ENCODE peak calls at places on chromosome 6, in four cellular contexts. V, B, T and Z are unnamed samples.

GRCh38 chr6:148761532-148761951 is 14.7 kb downstream of the UST start:
- DNase-seq in B (peak), T (no peak), V (no peak), Z (no peak)

GRCh38 chr6:56729719-56730118 is 87.0 kb upstream of the DST start:
- DNase-seq in B (no peak), V (no peak), T (no peak), Z (no peak)

GRCh38 chr6:25993038-25993684 is 30.6 kb downstream of the TRIM38 start:
- DNase-seq in V (no peak), B (no peak), T (no peak), Z (no peak)

GRCh38 chr6:159728552-159728951 is 1.2 kb downstream of the WTAP start:
- DNase-seq in B (no peak), V (no peak), T (no peak), Z (no peak)

GRCh38 chr6:136351518-136352106 is 62.0 kb upstream of the BCLAF1 start:
- DNase-seq in V (no peak), B (no peak), T (no peak), Z (no peak)

GRCh38 chr6:169141706-169142705 is 111.6 kb downstream of the THBS2 start:
- DNase-seq in T (no peak), V (peak), B (no peak), Z (no peak)

GRCh38 chr6:46688117-46688965 is 656 bp downstream of the TDRD6 start:
- DNase-seq in T (no peak), B (no peak), V (no peak), Z (no peak)

GRCh38 chr6:10763006-10763405 is 15.4 kb downstream of the TMEM14B start:
- DNase-seq in B (no peak), V (no peak), T (no peak), Z (no peak)

GRCh38 chr6:22306741-22307466 is 10.1 kb upstream of the PRL start:
- DNase-seq in T (no peak), B (no peak), V (no peak), Z (no peak)

GRCh38 chr6:128710305-128710704 is 172.6 kb upstream of the LAMA2 start:
- DNase-seq in B (no peak), V (no peak), T (no peak), Z (no peak)

GRCh38 chr6:56241106-56241812 is 6.1 kb downstream of the COL21A1 start:
- DNase-seq in B (no peak), T (no peak), V (no peak), Z (no peak)

GRCh38 chr6:167165887-167166471 is 8.2 kb upstream of the GPR31 start:
- DNase-seq in V (no peak), B (no peak), T (no peak), Z (no peak)

GRCh38 chr6:154314084-154314483 is 42.5 kb downstream of the IPCEF1 start:
- DNase-seq in V (no peak), B (no peak), T (no peak), Z (no peak)

GRCh38 chr6:160882741-160883340 is 108.7 kb upstream of the MAP3K4 start:
- DNase-seq in V (no peak), T (no peak), B (no peak), Z (no peak)

GRCh38 chr6:139109558-139109957 is 25.3 kb upstream of the HECA start:
- DNase-seq in B (no peak), V (peak), T (no peak), Z (no peak)

GRCh38 chr6:159727717-159728440 is 573 bp downstream of the WTAP start:
- DNase-seq in T (no peak), V (no peak), B (no peak), Z (no peak)

GRCh38 chr6:109791301-109791700 is 100.2 kb downstream of the FIG4 start:
- DNase-seq in T (no peak), V (no peak), B (no peak), Z (no peak)

GRCh38 chr6:133646021-133646682 is 242.8 kb upstream of the TCF21 start:
- DNase-seq in B (no peak), T (no peak), V (no peak), Z (no peak)

DNA sequence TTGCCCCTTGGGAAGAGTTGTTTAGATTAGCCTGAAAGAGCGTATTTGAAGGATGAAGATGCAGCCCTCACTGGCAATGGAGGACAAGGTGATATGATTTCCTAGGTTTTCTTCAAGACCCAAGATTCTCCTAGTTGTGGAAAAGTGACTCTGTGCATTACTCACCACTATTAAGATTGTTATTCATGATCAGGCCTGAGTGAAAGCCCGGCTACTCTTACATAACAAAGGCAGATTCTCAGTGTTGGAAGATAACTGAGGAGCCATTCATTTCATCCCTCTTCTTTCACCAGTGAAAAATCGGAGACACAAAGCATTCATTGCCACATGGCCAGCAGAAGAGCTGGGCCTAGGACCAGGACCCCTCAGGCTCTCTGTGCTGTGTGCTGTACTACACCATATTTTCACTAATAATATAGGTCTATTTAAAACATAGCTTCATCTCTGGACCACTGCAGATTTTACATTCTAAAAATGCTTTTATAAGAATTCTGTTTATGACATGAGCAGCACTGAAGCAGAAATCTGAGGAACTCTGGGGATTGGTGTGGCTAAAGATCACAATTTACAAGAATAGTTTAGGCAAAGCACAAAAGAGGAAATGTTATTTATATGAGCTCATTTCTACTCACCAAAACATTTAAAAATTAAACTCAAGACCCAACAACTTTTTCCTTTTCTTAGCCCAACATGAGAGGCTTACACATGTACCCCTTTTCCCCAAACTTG is 181.9 kb upstream of the CCN2 start:
- DNase-seq in T (no peak), B (no peak), V (no peak), Z (no peak)
- H3K27ac ChIP-seq in T (peak), B (no peak), V (peak), Z (peak)

DNA sequence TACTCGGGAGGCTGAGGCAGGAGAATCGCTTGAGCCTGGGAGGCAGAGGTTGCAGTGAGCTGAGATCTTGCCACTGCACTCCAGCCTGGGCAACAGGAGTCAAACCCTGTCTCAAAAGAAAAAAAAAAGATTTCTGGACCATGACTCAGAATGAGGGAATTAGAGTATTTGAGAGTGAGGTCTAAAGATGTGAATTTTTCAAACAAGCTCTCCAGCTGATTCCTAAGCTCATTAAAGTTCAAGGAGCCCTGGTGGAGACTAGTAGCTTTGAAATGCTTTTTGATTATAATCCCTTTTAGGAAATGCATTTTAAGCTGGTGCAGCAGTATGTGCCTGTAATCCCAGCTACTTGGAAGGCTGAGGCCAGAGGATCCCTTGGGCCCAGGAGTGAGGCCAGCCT is 21.8 kb upstream of the SRF start:
- DNase-seq in V (no peak), T (no peak), B (no peak), Z (no peak)
- H3K27ac ChIP-seq in V (no peak), T (no peak), B (no peak), Z (no peak)

DNA sequence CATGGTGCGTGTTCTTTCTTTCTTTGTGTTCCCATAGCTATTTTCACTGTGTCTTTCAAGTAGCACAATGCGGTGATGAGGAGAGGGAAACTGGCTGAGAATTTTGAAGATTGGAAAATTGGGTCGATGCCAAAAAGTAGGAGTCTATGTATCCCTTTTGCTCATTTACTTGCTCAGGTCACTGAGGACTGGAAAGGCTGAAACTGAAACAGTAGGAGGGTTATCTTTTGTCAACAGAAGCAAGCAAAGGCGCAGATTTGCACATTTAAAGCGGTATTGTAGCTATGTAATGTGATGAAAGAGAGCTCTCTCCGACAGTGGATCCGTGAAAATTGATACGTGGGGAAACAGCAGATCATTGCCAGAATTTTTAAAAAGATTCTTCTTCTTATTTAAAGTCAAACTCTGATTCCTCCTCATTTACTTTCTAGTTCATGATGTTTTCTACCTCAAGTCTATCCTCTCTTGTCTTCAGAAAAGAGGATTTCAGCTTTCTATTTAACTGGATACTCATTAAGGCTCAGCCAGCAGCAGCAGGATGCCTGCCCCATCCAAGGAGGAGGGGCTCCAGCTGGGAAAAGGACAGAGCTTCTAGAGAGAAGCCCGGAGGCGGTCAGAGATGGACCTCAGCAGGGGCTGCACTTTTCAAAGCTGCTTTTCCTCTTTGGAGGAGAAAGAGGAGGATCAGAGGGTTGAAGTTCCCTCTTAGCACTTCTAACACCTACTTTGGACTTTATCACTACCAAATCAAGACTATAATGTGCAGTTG is 15.9 kb upstream of the FYN start:
- DNase-seq in B (no peak), V (peak), T (no peak), Z (no peak)
- H3K27ac ChIP-seq in B (no peak), V (no peak), T (no peak), Z (no peak)

GRCh38 chr6:37433657-37434271 is 743 bp downstream of the CMTR1 start:
- DNase-seq in T (no peak), B (no peak), V (no peak), Z (no peak)

GRCh38 chr6:37432590-37432915 is 468 bp upstream of the CMTR1 start:
- DNase-seq in T (no peak), V (no peak), B (no peak), Z (no peak)

GRCh38 chr6:37435373-37435772 is 2.4 kb downstream of the CMTR1 start:
- DNase-seq in T (no peak), B (no peak), V (no peak), Z (no peak)

GRCh38 chr6:37435816-37436215 is 2.8 kb downstream of the CMTR1 start:
- DNase-seq in B (no peak), T (no peak), V (no peak), Z (no peak)

DNA sequence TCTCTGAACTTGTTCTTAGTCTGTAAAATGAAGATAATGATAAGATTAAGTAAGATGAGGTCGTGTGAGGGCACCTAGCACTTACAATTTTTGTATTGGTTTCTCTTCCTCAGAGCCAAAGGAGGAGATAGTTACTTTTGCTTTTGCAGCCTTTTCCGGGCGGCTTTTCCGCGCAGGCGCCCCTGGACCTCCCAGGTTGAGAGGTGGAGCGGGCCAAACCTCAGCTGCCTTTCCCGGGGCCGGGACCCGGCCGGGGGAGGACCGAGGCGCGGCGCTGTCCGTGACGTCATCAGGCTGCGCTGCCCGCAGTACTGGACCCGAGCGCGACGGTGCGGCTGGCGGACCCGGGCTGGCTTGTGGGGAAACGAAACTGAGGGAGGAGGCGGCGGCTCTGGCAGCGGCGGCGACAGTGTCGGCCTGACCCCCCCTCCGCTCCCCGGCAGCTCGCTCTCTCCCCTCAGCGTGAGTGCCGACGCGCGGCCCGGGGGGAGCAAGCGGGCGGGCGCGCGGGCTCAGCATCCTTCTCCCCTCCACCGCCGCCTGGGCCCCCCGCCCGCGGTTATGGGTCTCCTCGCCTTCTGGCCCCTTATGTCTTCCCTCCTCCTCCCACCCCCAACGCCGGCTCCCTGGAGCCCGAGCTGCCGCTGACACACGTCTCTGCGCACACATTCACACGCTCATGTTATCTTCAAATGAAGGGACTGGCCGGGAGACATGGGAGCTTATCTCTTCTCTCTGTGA is at the start of gene CMTR1:
- DNase-seq in B (peak), T (peak), V (peak), Z (peak)
- H3K27ac ChIP-seq in B (peak), T (peak), V (peak), Z (peak)

DNA sequence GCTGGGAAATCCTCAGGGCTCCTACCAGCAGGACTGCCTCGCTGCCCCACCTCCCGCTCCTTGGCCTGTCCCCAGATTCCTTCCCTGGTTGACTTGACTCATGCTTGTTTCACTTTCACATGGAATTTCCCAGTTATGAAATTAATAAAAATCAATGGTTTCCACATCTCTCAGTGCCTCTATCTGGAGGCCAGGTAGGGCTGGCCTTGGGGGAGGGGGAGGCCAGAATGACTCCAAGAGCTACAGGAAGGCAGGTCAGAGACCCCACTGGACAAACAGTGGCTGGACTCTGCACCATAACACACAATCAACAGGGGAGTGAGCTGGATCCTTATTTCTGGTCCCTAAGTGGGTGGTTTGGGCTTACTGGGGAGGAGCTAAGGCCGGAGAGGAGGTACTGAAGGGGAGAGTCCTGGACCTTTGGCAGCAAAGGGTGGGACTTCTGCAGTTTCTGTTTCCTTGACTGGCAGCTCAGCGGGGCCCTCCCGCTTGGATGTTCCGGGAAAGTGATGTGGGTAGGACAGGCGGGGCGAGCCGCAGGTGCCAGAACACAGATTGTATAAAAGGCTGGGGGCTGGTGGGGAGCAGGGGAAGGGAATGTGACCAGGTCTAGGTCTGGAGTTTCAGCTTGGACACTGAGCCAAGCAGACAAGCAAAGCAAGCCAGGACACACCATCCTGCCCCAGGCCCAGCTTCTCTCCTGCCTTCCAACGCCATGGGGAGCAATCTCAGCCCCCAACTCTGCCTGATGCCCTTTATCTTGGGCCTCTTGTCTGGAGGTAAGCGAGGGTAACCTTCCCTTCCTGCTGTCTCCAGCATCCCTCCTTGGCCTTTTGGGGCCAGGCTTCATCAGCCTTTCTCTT is at the start of gene CFB:
- DNase-seq in V (peak), T (peak), B (no peak), Z (peak)
- H3K27ac ChIP-seq in V (peak), T (peak), B (no peak), Z (peak)

GRCh38 chr6:41531016-41531415 is 15.2 kb upstream of the FOXP4 start:
- DNase-seq in V (no peak), T (no peak), B (no peak), Z (no peak)

GRCh38 chr6:41529970-41530369 is 16.2 kb upstream of the FOXP4 start:
- DNase-seq in T (no peak), B (no peak), V (no peak), Z (no peak)

GRCh38 chr6:41529049-41529448 is 17.1 kb upstream of the FOXP4 start:
- DNase-seq in B (no peak), V (no peak), T (no peak), Z (no peak)

GRCh38 chr6:41530476-41530875 is 15.7 kb upstream of the FOXP4 start:
- DNase-seq in T (no peak), V (no peak), B (no peak), Z (no peak)

GRCh38 chr6:41531591-41532582 is 14.3 kb upstream of the FOXP4 start:
- DNase-seq in B (peak), V (no peak), T (no peak), Z (no peak)
- H3K27ac ChIP-seq in B (no peak), V (no peak), T (no peak), Z (no peak)

GRCh38 chr6:83867043-83867442 is 7.6 kb downstream of the CYB5R4 start:
- DNase-seq in B (no peak), V (no peak), T (no peak), Z (no peak)
- H3K27ac ChIP-seq in B (no peak), V (no peak), T (no peak), Z (no peak)

DNA sequence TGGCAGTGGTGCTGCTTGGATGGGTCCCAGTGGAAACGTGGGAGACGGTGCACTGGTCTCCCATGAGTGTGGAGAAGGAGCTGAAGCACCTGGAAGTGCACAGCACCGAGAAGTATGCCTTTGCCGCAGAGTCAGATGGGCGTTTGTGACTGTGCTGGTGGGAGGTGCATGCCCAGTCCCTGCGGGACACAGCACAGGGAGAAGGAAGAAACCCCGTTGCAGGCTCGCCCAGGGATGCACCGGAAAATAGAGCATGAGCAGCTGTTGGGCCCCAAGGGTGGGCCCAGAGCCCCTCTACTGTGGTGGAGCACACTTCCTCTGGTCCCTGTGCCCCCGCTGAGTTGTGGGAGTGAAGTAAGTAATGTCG is 19.3 kb upstream of the RGS17 start:
- DNase-seq in B (no peak), T (no peak), V (no peak), Z (no peak)
- H3K27ac ChIP-seq in B (no peak), T (no peak), V (no peak), Z (no peak)

GRCh38 chr6:75305573-75305972 is 21.0 kb upstream of the TMEM30A start:
- DNase-seq in V (no peak), T (no peak), B (no peak), Z (no peak)
- H3K27ac ChIP-seq in V (no peak), T (no peak), B (no peak), Z (no peak)

DNA sequence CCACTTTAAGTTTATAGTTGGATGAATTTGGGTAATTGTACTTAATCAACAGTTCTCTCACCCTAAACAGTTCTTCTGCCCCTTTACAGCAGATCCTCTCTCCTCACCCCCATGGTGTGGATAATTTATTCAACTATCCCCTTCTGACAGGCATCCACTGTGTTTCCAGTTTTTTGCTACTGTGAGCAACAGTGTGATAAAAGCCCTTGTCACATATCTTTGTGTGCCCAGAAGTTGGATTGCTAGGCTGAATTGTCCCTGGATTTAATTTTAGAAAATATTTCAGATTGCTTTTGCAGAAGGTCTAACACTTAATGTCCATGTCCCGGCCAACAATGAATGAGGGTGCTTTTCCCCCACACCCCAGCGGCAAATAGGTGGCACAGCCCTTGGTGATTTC is 30.5 kb upstream of the SCUBE3 start:
- DNase-seq in T (no peak), B (no peak), V (no peak), Z (no peak)
- H3K27ac ChIP-seq in T (no peak), B (no peak), V (peak), Z (peak)